ENCODE peak calls at places on chromosome 5, in ten cellular contexts. K is AML-193; X is omental fat pad; B is cerebellar cortex; H is NCI-H1092; P is ureter; R is nephron progenitor cell; G is hepatic stellate cell; N is C1 segment of cervical spinal cord; F is central memory CD8-positive, alpha-beta T cell. U is an unnamed sample.

GRCh38 chr5:57600321-57600720 is 117.7 kb upstream of the ACTBL2 start:
- DNase-seq in K (no peak), X (no peak), B (no peak), H (no peak), P (no peak), R (no peak), G (no peak), N (no peak), F (no peak), U (no peak)

GRCh38 chr5:94362857-94363256 is 255.5 kb downstream of the KIAA0825 start:
- DNase-seq in K (no peak), X (no peak), B (no peak), H (no peak), P (no peak), R (no peak), G (no peak), N (no peak), F (no peak), U (no peak)

GRCh38 chr5:157535042-157535865 is 40.3 kb downstream of the ADAM19 start:
- DNase-seq in K (no peak), X (no peak), B (peak), H (no peak), P (peak), R (no peak), G (no peak), N (no peak), F (no peak), U (no peak)

GRCh38 chr5:14870347-14871083 is 1.1 kb downstream of the ANKH start:
- DNase-seq in K (no peak), X (no peak), B (peak), H (peak), P (no peak), R (no peak), G (peak), N (no peak), F (no peak), U (peak)

GRCh38 chr5:148920646-148921288 is 94.4 kb downstream of the ADRB2 start:
- DNase-seq in K (no peak), X (no peak), B (no peak), H (no peak), P (no peak), R (no peak), G (no peak), N (no peak), F (no peak), U (no peak)

GRCh38 chr5:134873494-134873893 is 677 bp upstream of the TXNDC15 start:
- DNase-seq in K (no peak), X (no peak), B (peak), H (no peak), P (no peak), R (no peak), G (no peak), N (no peak), F (no peak), U (no peak)

GRCh38 chr5:110899566-110900412 is 161.0 kb downstream of the SLC25A46 start:
- DNase-seq in K (no peak), X (no peak), B (no peak), H (no peak), P (no peak), R (no peak), G (peak), N (no peak), F (no peak), U (peak)

GRCh38 chr5:154857534-154858250 is 735 bp upstream of the CNOT8 start:
- DNase-seq in K (peak), X (peak), B (peak), H (peak), P (peak), R (peak), G (peak), N (peak), F (peak), U (peak)

GRCh38 chr5:168117469-168117868 is 174.0 kb upstream of the WWC1 start:
- DNase-seq in K (no peak), X (no peak), B (no peak), H (no peak), P (no peak), R (no peak), G (no peak), N (no peak), F (no peak), U (no peak)

GRCh38 chr5:10332301-10332700 is 21.2 kb upstream of the MARCHF6 start:
- DNase-seq in K (no peak), X (no peak), B (no peak), H (no peak), P (no peak), R (no peak), G (no peak), N (no peak), F (no peak), U (no peak)

GRCh38 chr5:40594811-40595210 is 84.9 kb upstream of the PTGER4 start:
- DNase-seq in K (no peak), X (no peak), B (no peak), H (no peak), P (no peak), R (no peak), G (no peak), N (no peak), F (no peak), U (no peak)

GRCh38 chr5:75952963-75953362 is 130.2 kb upstream of the SV2C start:
- DNase-seq in K (no peak), X (no peak), B (no peak), H (no peak), P (no peak), R (no peak), G (no peak), N (no peak), F (no peak), U (no peak)

GRCh38 chr5:59542841-59543825 is 350.4 kb downstream of the PDE4D start:
- DNase-seq in K (no peak), X (no peak), B (no peak), H (peak), P (no peak), R (no peak), G (no peak), N (no peak), F (no peak), U (no peak)

GRCh38 chr5:100644776-100645175 is 109.6 kb downstream of the FAM174A start:
- DNase-seq in K (no peak), X (no peak), B (no peak), H (no peak), P (no peak), R (no peak), G (no peak), N (no peak), F (no peak), U (no peak)

GRCh38 chr5:150144211-150144801 is 11.3 kb downstream of the PDGFRB start:
- DNase-seq in K (no peak), X (no peak), B (no peak), H (no peak), P (no peak), R (no peak), G (peak), N (no peak), F (no peak), U (no peak)

GRCh38 chr5:134541736-134542376 is 16.4 kb downstream of the JADE2 start:
- DNase-seq in K (peak), X (no peak), B (no peak), H (no peak), P (no peak), R (peak), G (no peak), N (no peak), F (no peak), U (no peak)

GRCh38 chr5:139839918-139840317 is 44.3 kb downstream of the PSD2 start:
- DNase-seq in K (no peak), X (no peak), B (no peak), H (no peak), P (no peak), R (no peak), G (no peak), N (no peak), F (no peak), U (no peak)

GRCh38 chr5:177336112-177336511 is 15.4 kb downstream of the LMAN2 start:
- DNase-seq in K (peak), X (no peak), B (no peak), H (no peak), P (no peak), R (no peak), G (no peak), N (no peak), F (no peak), U (peak)

GRCh38 chr5:143738415-143739401 is 73.3 kb upstream of the HMHB1 start:
- DNase-seq in K (no peak), X (no peak), B (no peak), H (no peak), P (no peak), R (no peak), G (no peak), N (no peak), F (no peak), U (no peak)

GRCh38 chr5:56350595-56351170 is 117.6 kb upstream of the ANKRD55 start:
- DNase-seq in K (no peak), X (no peak), B (no peak), H (peak), P (peak), R (no peak), G (peak), N (no peak), F (no peak), U (no peak)

GRCh38 chr5:116765441-116765840 is 190.8 kb upstream of the SEMA6A start:
- DNase-seq in K (no peak), X (no peak), B (no peak), H (no peak), P (no peak), R (no peak), G (no peak), N (no peak), F (no peak), U (no peak)

GRCh38 chr5:1786621-1787471 is 12.8 kb downstream of the MRPL36 start:
- DNase-seq in K (no peak), X (no peak), B (no peak), H (no peak), P (no peak), R (no peak), G (no peak), N (no peak), F (no peak), U (no peak)

GRCh38 chr5:140293091-140293996 is 9.6 kb downstream of the PFDN1 start:
- DNase-seq in K (no peak), X (no peak), B (no peak), H (no peak), P (no peak), R (no peak), G (no peak), N (no peak), F (no peak), U (no peak)

GRCh38 chr5:2131826-2132496 is 249.2 kb upstream of the IRX4 start:
- DNase-seq in K (no peak), X (no peak), B (no peak), H (no peak), P (peak), R (no peak), G (no peak), N (no peak), F (no peak), U (no peak)

GRCh38 chr5:112869948-112870347 is 8.9 kb downstream of the SRP19 start:
- DNase-seq in K (no peak), X (no peak), B (no peak), H (no peak), P (no peak), R (no peak), G (no peak), N (no peak), F (no peak), U (no peak)

GRCh38 chr5:73821003-73821402 is 195.0 kb downstream of the ARHGEF28 start:
- DNase-seq in K (no peak), X (no peak), B (no peak), H (no peak), P (no peak), R (no peak), G (no peak), N (no peak), F (no peak), U (no peak)

GRCh38 chr5:73826761-73827450 is 200.9 kb downstream of the ARHGEF28 start:
- DNase-seq in K (no peak), X (no peak), B (no peak), H (no peak), P (no peak), R (no peak), G (no peak), N (no peak), F (no peak), U (no peak)

GRCh38 chr5:79151933-79152671 is 40.5 kb downstream of the BHMT start:
- DNase-seq in K (no peak), X (no peak), B (no peak), H (no peak), P (no peak), R (no peak), G (no peak), N (no peak), F (no peak), U (peak)

GRCh38 chr5:158117467-158118165 is 258.7 kb upstream of the CLINT1 start:
- DNase-seq in K (no peak), X (no peak), B (no peak), H (no peak), P (no peak), R (no peak), G (no peak), N (no peak), F (no peak), U (no peak)

GRCh38 chr5:157197088-157197487 is 16.4 kb downstream of the ITK start:
- DNase-seq in K (no peak), X (no peak), B (no peak), H (no peak), P (no peak), R (no peak), G (no peak), N (no peak), F (no peak), U (no peak)

GRCh38 chr5:97903742-97904141 is 720.7 kb upstream of the RIOK2 start:
- DNase-seq in K (no peak), X (no peak), B (no peak), H (no peak), P (no peak), R (no peak), G (no peak), N (no peak), F (no peak), U (no peak)

GRCh38 chr5:100505984-100506670 is 29.0 kb upstream of the FAM174A start:
- DNase-seq in K (peak), X (no peak), B (no peak), H (no peak), P (no peak), R (no peak), G (no peak), N (no peak), F (no peak), U (peak)

GRCh38 chr5:178281321-178281720 is 48.7 kb upstream of the PHYKPL start:
- DNase-seq in K (no peak), X (no peak), B (no peak), H (no peak), P (no peak), R (no peak), G (no peak), N (no peak), F (no peak), U (no peak)

GRCh38 chr5:154858972-154859950 is 834 bp downstream of the CNOT8 start:
- DNase-seq in K (peak), X (no peak), B (peak), H (no peak), P (no peak), R (no peak), G (no peak), N (no peak), F (no peak), U (peak)

GRCh38 chr5:107698286-107698685 is 27.5 kb upstream of the EFNA5 start:
- DNase-seq in K (no peak), X (no peak), B (no peak), H (no peak), P (no peak), R (no peak), G (no peak), N (no peak), F (no peak), U (no peak)

GRCh38 chr5:134438641-134439621 is 27.2 kb upstream of the CDKN2AIPNL start:
- DNase-seq in K (no peak), X (no peak), B (no peak), H (no peak), P (peak), R (no peak), G (peak), N (no peak), F (no peak), U (no peak)

GRCh38 chr5:67215592-67216471 is 19.2 kb upstream of the CD180 start:
- DNase-seq in K (peak), X (no peak), B (no peak), H (no peak), P (peak), R (no peak), G (no peak), N (no peak), F (peak), U (no peak)